ENCODE peak calls at places on chromosomes 4 and X, in six cellular contexts. O is mucosa of gallbladder; X is nephron progenitor cell; Q is CD8-positive, alpha-beta T cell; U is colonic mucosa; L is SK-MEL-5. Z is an unnamed sample.

GRCh38 chrX:11546917-11547316 is 118.8 kb downstream of the ARHGAP6 start:
- DNase-seq in O (no peak), X (no peak), Q (no peak), U (no peak), L (no peak), Z (no peak)

GRCh38 chrX:153631931-153632611 is 14.9 kb upstream of the DUSP9 start:
- DNase-seq in O (no peak), X (no peak), Q (no peak), U (no peak), L (no peak), Z (no peak)

GRCh38 chr4:186037182-186037581 is 31.8 kb upstream of the TLR3 start:
- DNase-seq in O (no peak), X (no peak), Q (no peak), U (no peak), L (no peak), Z (no peak)

GRCh38 chr4:140090215-140090731 is 63.7 kb downstream of the MAML3 start:
- DNase-seq in O (no peak), X (no peak), Q (no peak), U (no peak), L (no peak), Z (no peak)

GRCh38 chrX:12349201-12349600 is 210.9 kb downstream of the FRMPD4 start:
- DNase-seq in O (no peak), X (no peak), Q (no peak), U (no peak), L (peak; percentile 32), Z (no peak)

GRCh38 chr4:92163348-92163747 is 140.4 kb upstream of the GRID2 start:
- DNase-seq in O (no peak), X (no peak), Q (no peak), U (no peak), L (peak; percentile 45), Z (no peak)

GRCh38 chr4:143095447-143095846 is 89.3 kb upstream of the USP38 start:
- DNase-seq in O (no peak), X (no peak), Q (no peak), U (no peak), L (no peak), Z (no peak)

GRCh38 chrX:121254336-121254735 is 206.9 kb downstream of the GLUD2 start:
- DNase-seq in O (no peak), X (no peak), Q (no peak), U (no peak), L (peak; percentile 59), Z (peak; percentile 13)

GRCh38 chr4:62457356-62457755 is 1257.2 kb downstream of the ADGRL3 start:
- DNase-seq in O (no peak), X (no peak), Q (no peak), U (no peak), L (no peak), Z (no peak)

GRCh38 chr4:27007507-27007906 is 146.9 kb downstream of the STIM2 start:
- DNase-seq in O (no peak), X (no peak), Q (no peak), U (no peak), L (no peak), Z (peak; percentile 56)

GRCh38 chr4:16659694-16660093 is 238.8 kb downstream of the LDB2 start:
- DNase-seq in O (no peak), X (no peak), Q (no peak), U (no peak), L (no peak), Z (no peak)

GRCh38 chr4:38673109-38673978 is 9.3 kb downstream of the KLF3 start:
- DNase-seq in O (peak; percentile 84), X (no peak), Q (no peak), U (peak; percentile 96), L (no peak), Z (no peak)

GRCh38 chrX:18875256-18875878 is 108.5 kb downstream of the PHKA2 start:
- DNase-seq in O (no peak), X (no peak), Q (no peak), U (no peak), L (no peak), Z (no peak)

GRCh38 chr4:112523764-112524505 is 8.0 kb upstream of the NEUROG2 start:
- DNase-seq in O (no peak), X (peak; percentile 86), Q (peak; percentile 82), U (peak; percentile 73), L (peak; percentile 64), Z (no peak)

GRCh38 chr4:76764251-76764650 is 133.7 kb downstream of the SOWAHB start:
- DNase-seq in O (no peak), X (no peak), Q (no peak), U (no peak), L (peak; percentile 63), Z (peak; percentile 72)

GRCh38 chr4:154503598-154503997 is 12.0 kb upstream of the DCHS2 start:
- DNase-seq in O (no peak), X (no peak), Q (no peak), U (no peak), L (peak; percentile 61), Z (no peak)